ENCODE peak calls at places on chromosomes 3 and 15, in eight cellular contexts. One of them, this sample, is unnamed.

GRCh38 chr3:188321258-188321657 is 167.3 kb downstream of the LPP start:
- DNase-seq in endothelial cell of umbilical vein: no peak
- DNase-seq in thoracic aorta: no peak
- DNase-seq in tibial artery: no peak
- DNase-seq in cardiac muscle cell: no peak
- DNase-seq in left lung: no peak
- DNase-seq in heart left ventricle: no peak
- DNase-seq in transverse colon: no peak
- DNase-seq in this sample: no peak

GRCh38 chr3:192819001-192819569 is 91.7 kb upstream of the FGF12 start:
- DNase-seq in endothelial cell of umbilical vein: peak; percentile 83
- DNase-seq in thoracic aorta: no peak
- DNase-seq in tibial artery: no peak
- DNase-seq in cardiac muscle cell: peak; percentile 79
- DNase-seq in left lung: no peak
- DNase-seq in heart left ventricle: no peak
- DNase-seq in transverse colon: no peak
- DNase-seq in this sample: no peak

GRCh38 chr3:84077479-84077878 is 881.3 kb upstream of the CADM2 start:
- DNase-seq in endothelial cell of umbilical vein: no peak
- DNase-seq in thoracic aorta: no peak
- DNase-seq in tibial artery: no peak
- DNase-seq in cardiac muscle cell: no peak
- DNase-seq in left lung: no peak
- DNase-seq in heart left ventricle: no peak
- DNase-seq in transverse colon: no peak
- DNase-seq in this sample: no peak

GRCh38 chr15:59222106-59222505 is 15.5 kb downstream of the LDHAL6B start:
- DNase-seq in endothelial cell of umbilical vein: no peak
- DNase-seq in thoracic aorta: no peak
- DNase-seq in tibial artery: no peak
- DNase-seq in cardiac muscle cell: peak; percentile 75
- DNase-seq in left lung: no peak
- DNase-seq in heart left ventricle: no peak
- DNase-seq in transverse colon: no peak
- DNase-seq in this sample: no peak

GRCh38 chr3:177610677-177611654 is 413.7 kb upstream of the TBL1XR1 start:
- DNase-seq in endothelial cell of umbilical vein: peak; percentile 83
- DNase-seq in thoracic aorta: no peak
- DNase-seq in tibial artery: no peak
- DNase-seq in cardiac muscle cell: no peak
- DNase-seq in left lung: no peak
- DNase-seq in heart left ventricle: no peak
- DNase-seq in transverse colon: peak; percentile 66
- DNase-seq in this sample: peak; percentile 31

GRCh38 chr3:105611304-105612192 is 244.8 kb downstream of the ALCAM start:
- DNase-seq in endothelial cell of umbilical vein: no peak
- DNase-seq in thoracic aorta: no peak
- DNase-seq in tibial artery: no peak
- DNase-seq in cardiac muscle cell: no peak
- DNase-seq in left lung: no peak
- DNase-seq in heart left ventricle: no peak
- DNase-seq in transverse colon: no peak
- DNase-seq in this sample: no peak

GRCh38 chr15:64703632-64703959 is 71.8 kb downstream of the RBPMS2 start:
- DNase-seq in endothelial cell of umbilical vein: no peak
- DNase-seq in thoracic aorta: no peak
- DNase-seq in tibial artery: no peak
- DNase-seq in cardiac muscle cell: no peak
- DNase-seq in left lung: no peak
- DNase-seq in heart left ventricle: no peak
- DNase-seq in transverse colon: no peak
- DNase-seq in this sample: no peak

GRCh38 chr3:8741581-8742355 is 8.2 kb downstream of the CAV3 start:
- DNase-seq in endothelial cell of umbilical vein: peak; percentile 66
- DNase-seq in thoracic aorta: no peak
- DNase-seq in tibial artery: no peak
- DNase-seq in cardiac muscle cell: peak; percentile 92
- DNase-seq in left lung: no peak
- DNase-seq in heart left ventricle: peak; percentile 53
- DNase-seq in transverse colon: no peak
- DNase-seq in this sample: no peak

GRCh38 chr15:99253381-99254090 is 2.3 kb downstream of the LRRC28 start:
- DNase-seq in endothelial cell of umbilical vein: no peak
- DNase-seq in thoracic aorta: no peak
- DNase-seq in tibial artery: no peak
- DNase-seq in cardiac muscle cell: peak; percentile 33
- DNase-seq in left lung: no peak
- DNase-seq in heart left ventricle: no peak
- DNase-seq in transverse colon: no peak
- DNase-seq in this sample: no peak

GRCh38 chr15:80072285-80072684 is 12.8 kb downstream of the ZFAND6 start:
- DNase-seq in endothelial cell of umbilical vein: peak; percentile 95
- DNase-seq in thoracic aorta: no peak
- DNase-seq in tibial artery: no peak
- DNase-seq in cardiac muscle cell: peak; percentile 93
- DNase-seq in left lung: no peak
- DNase-seq in heart left ventricle: peak; percentile 15
- DNase-seq in transverse colon: no peak
- DNase-seq in this sample: no peak

GRCh38 chr3:141231923-141232861 is 567 bp downstream of the PXYLP1 start:
- DNase-seq in endothelial cell of umbilical vein: peak; percentile 16
- DNase-seq in thoracic aorta: no peak
- DNase-seq in tibial artery: no peak
- DNase-seq in cardiac muscle cell: peak; percentile 10
- DNase-seq in left lung: peak; percentile 91
- DNase-seq in heart left ventricle: no peak
- DNase-seq in transverse colon: peak; percentile 55
- DNase-seq in this sample: peak; percentile 60

GRCh38 chr3:71688121-71688520 is 37.1 kb downstream of the EIF4E3 start:
- DNase-seq in endothelial cell of umbilical vein: no peak
- DNase-seq in thoracic aorta: no peak
- DNase-seq in tibial artery: no peak
- DNase-seq in cardiac muscle cell: no peak
- DNase-seq in left lung: no peak
- DNase-seq in heart left ventricle: no peak
- DNase-seq in transverse colon: no peak
- DNase-seq in this sample: no peak

GRCh38 chr3:85801955-85802354 is 843.2 kb downstream of the CADM2 start:
- DNase-seq in endothelial cell of umbilical vein: peak; percentile 4
- DNase-seq in thoracic aorta: no peak
- DNase-seq in tibial artery: no peak
- DNase-seq in cardiac muscle cell: no peak
- DNase-seq in left lung: no peak
- DNase-seq in heart left ventricle: no peak
- DNase-seq in transverse colon: no peak
- DNase-seq in this sample: no peak

DNA sequence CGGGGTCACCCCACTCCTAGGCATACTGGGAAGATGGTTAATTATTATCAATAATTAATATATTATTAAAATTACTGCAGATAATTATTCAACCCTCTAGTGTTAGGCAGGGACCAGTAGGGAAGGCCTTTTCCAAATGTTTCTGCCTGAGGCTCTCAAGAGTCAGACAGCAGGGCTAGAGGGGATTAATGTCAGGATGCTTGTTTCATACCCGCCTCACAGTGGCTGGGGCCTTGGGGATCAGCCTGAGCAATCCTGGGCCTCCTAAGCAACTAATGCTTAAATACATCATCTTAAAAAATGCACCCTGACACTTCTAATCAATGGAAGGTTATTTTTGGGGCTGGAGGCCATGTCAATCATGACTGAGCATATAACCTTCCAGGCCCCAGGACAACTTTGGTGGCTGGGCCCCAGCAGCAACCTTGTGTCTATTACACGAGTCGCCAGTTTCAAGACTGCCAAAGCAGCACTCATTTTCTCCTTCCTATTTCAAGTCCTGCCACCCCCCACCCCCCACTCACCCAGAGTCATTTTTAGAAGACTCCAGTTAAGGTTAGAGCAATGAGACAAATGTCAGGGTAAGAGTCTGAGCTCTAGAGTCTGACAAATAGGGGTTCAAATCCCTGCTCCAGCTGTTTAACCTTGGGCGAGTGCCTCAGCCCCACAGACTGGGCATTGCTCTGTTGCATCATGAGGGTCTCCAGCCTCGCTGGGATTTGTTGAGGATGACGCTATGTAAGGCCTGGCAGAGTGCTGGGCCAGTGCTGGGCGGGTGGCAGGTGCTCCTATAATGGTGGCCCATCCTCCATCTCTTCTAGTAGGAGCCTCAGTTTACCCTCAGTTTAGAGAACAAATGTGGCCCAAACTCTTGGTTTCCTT is 6.1 kb downstream of the AMOTL2 start:
- DNase-seq in endothelial cell of umbilical vein: no peak
- DNase-seq in thoracic aorta: no peak
- DNase-seq in tibial artery: no peak
- DNase-seq in cardiac muscle cell: no peak
- DNase-seq in left lung: no peak
- DNase-seq in heart left ventricle: no peak
- DNase-seq in transverse colon: no peak
- DNase-seq in this sample: no peak
- H3K36me3 ChIP-seq in endothelial cell of umbilical vein: peaks cover 60% of the 10 kb centered on the region
- H3K36me3 ChIP-seq in thoracic aorta: peaks cover 62% of the 10 kb centered on the region
- H3K36me3 ChIP-seq in tibial artery: peaks cover 62% of the 10 kb centered on the region
- H3K36me3 ChIP-seq in cardiac muscle cell: peaks cover 31% of the 10 kb centered on the region
- H3K36me3 ChIP-seq in left lung: no peaks in the 10 kb centered on the region
- H3K36me3 ChIP-seq in heart left ventricle: peaks cover 83% of the 10 kb centered on the region
- H3K36me3 ChIP-seq in transverse colon: peaks cover 8% of the 10 kb centered on the region
- H3K36me3 ChIP-seq in this sample: no peaks in the 10 kb centered on the region

DNA sequence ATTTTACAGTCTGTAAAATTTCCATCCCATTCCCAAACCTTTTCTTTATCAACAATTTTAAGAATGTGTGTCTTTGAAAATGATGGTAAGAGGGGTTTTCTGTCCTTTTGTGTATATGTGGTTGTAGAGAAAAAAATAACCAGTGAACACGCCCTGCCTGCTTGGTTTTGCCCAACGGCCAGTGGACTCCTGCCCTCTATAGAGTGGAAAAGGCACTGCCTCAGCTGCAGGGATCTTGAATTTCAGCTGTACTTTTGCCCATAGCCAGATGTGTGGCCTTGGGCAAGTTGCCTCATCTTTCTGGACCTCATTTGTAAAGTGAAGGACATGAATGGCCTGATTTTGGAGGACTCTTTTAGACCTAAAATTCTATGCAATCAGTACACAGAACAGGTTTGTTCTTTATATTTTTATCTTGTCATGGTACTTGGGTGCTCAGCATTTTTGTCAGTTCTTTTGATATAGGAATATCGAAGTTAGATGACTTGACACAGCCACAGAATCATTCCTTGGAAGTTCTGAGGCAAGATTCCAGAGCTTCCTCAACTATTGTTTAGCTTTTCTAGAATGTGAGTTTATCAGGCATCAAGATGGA is 81.0 kb downstream of the CLDN11 start:
- DNase-seq in endothelial cell of umbilical vein: peak; percentile 39
- DNase-seq in thoracic aorta: no peak
- DNase-seq in tibial artery: peak; percentile 36
- DNase-seq in cardiac muscle cell: peak; percentile 84
- DNase-seq in left lung: no peak
- DNase-seq in heart left ventricle: no peak
- DNase-seq in transverse colon: peak; percentile 25
- DNase-seq in this sample: peak; percentile 56
- TF ChIP-seq CTCF in endothelial cell of umbilical vein: peak; percentile 50
- TF ChIP-seq CTCF in thoracic aorta: no peak
- TF ChIP-seq CTCF in tibial artery: no peak
- TF ChIP-seq CTCF in cardiac muscle cell: peak; percentile 87
- TF ChIP-seq CTCF in left lung: peak; percentile 36
- TF ChIP-seq CTCF in heart left ventricle: peak; percentile 17
- TF ChIP-seq CTCF in transverse colon: peak; percentile 40
- TF ChIP-seq CTCF in this sample: no peak

DNA sequence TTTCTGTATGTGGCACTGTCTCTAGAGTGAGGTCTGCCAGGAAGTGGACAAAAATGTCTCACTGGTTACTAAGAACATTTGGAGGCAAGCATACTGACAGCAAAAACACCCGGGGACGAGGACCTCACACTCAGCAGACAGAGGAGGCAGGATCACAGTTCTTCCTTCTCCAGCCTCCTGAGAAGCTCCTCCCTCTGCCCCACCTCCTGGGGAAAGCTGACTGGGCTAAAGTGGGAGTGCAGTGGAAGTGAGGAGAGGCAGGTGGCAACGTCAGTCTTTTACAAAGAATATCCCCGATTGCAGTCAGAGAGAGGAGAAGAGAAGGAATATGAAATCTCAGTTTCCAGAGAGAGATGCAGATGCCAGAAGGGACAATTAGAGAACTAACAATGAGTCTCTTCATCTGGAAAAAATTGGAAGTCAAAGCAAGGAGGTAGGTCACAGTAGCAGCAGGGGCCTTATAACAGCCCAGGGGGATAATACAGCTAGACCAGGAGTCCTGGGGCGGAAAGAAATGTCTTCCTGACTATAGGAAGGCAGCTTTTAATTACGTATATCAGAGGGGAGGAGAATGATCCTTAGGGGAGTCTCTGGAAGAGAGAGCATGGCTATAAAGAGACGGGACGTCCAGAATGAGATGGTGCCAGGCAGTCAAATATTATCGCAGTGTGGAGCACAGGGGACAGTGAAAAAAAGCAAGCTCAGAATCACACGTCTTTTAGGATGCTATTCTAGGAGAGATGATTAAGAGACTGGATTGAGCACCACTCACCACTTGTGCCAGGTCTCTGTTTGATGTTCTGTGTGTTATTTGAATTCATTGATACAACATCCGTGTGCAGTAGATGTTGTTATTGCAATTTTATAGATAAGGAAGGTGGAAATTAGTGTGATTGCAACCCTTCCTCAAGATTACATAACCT is 47.2 kb downstream of the LEO1 start:
- DNase-seq in endothelial cell of umbilical vein: no peak
- DNase-seq in thoracic aorta: no peak
- DNase-seq in tibial artery: no peak
- DNase-seq in cardiac muscle cell: no peak
- DNase-seq in left lung: no peak
- DNase-seq in heart left ventricle: peak; percentile 13
- DNase-seq in transverse colon: no peak
- DNase-seq in this sample: no peak
- H3K36me3 ChIP-seq in endothelial cell of umbilical vein: peaks cover 13% of the 10 kb centered on the region
- H3K36me3 ChIP-seq in thoracic aorta: peaks cover 10% of the 10 kb centered on the region
- H3K36me3 ChIP-seq in tibial artery: peaks cover 12% of the 10 kb centered on the region
- H3K36me3 ChIP-seq in cardiac muscle cell: peaks cover 4% of the 10 kb centered on the region
- H3K36me3 ChIP-seq in left lung: no peaks in the 10 kb centered on the region
- H3K36me3 ChIP-seq in heart left ventricle: peaks cover 81% of the 10 kb centered on the region
- H3K36me3 ChIP-seq in transverse colon: peaks cover 14% of the 10 kb centered on the region
- H3K36me3 ChIP-seq in this sample: no peaks in the 10 kb centered on the region

DNA sequence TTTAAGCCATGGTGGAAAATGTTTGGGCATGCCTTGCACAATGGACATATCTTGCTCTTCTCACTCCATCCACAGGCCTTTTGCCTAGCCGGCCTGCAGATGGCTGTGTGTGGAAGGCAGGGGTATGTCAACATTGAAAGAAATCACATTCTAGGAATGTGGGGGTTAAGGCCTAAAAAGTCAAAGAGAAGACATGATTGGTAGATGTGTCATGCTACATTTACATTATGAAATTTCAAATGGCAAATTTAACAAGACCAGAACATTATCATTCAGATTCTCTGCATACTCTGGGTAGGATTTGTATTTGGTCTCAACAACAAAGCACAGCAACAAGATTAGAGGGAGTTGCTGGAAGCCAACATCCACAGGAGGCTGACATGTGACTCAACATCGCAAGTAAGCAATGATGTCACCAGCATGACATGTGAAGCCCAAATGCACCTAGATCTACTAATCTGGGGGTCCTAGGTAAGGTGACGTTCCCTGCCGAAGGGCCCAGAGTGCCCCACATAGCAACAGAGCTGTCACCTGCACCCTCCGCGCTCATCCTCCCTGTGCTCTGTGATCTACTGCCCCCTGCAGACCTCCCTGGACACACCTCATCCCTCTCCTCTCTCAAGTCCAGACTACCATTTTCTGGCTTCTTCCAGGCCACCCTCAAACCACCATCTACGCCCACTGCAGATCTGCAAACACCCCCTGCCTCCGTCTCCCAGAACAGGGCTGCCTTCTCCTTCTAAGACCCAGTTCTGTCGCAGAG is 39.4 kb downstream of the CLDN18 start:
- DNase-seq in endothelial cell of umbilical vein: no peak
- DNase-seq in thoracic aorta: no peak
- DNase-seq in tibial artery: no peak
- DNase-seq in cardiac muscle cell: peak; percentile 49
- DNase-seq in left lung: no peak
- DNase-seq in heart left ventricle: no peak
- DNase-seq in transverse colon: no peak
- DNase-seq in this sample: no peak
- TF ChIP-seq CTCF in endothelial cell of umbilical vein: no peak
- TF ChIP-seq CTCF in thoracic aorta: no peak
- TF ChIP-seq CTCF in tibial artery: no peak
- TF ChIP-seq CTCF in cardiac muscle cell: no peak
- TF ChIP-seq CTCF in left lung: no peak
- TF ChIP-seq CTCF in heart left ventricle: no peak
- TF ChIP-seq CTCF in transverse colon: no peak
- TF ChIP-seq CTCF in this sample: no peak

This sample was measured in Peyer's patch.